ENCODE peak calls at places on chromosomes 16 and 17, in five cellular contexts. L is CD8-positive, alpha-beta memory T cell; J is HCT116; K is breast epithelium; E is neural progenitor cell. W is an unnamed sample. For H3K27me3, the result is how much of the 10 kb centered on the place peaks cover.

GRCh38 chr17:12590417-12590816 is 75.3 kb upstream of the MYOCD start:
- DNase-seq in K (no peak), J (no peak), E (no peak), L (no peak), W (no peak)

GRCh38 chr17:72714357-72714966 is 378.0 kb downstream of the SLC39A11 start:
- DNase-seq in J (no peak), K (no peak), L (no peak), E (no peak), W (no peak)

GRCh38 chr17:7888184-7888920 is at the start of gene CHD3:
- DNase-seq in E (peak), K (peak), L (peak), J (no peak), W (no peak)

GRCh38 chr17:74960739-74961342 is 11.7 kb downstream of the HID1 start:
- DNase-seq in E (peak), J (peak), L (peak), K (no peak), W (no peak)

GRCh38 chr17:6517017-6517416 is 39.3 kb downstream of the PITPNM3 start:
- DNase-seq in J (no peak), K (no peak), E (no peak), L (no peak), W (no peak)

GRCh38 chr17:70366421-70366820 is 197.1 kb downstream of the KCNJ2 start:
- DNase-seq in J (no peak), K (no peak), L (no peak), E (no peak), W (no peak)

GRCh38 chr17:79927688-79928501 is 88.7 kb upstream of the CBX4 start:
- DNase-seq in J (no peak), K (no peak), L (no peak), E (no peak), W (no peak)

GRCh38 chr17:82779541-82779940 is 27.7 kb downstream of the TBCD start:
- DNase-seq in E (no peak), K (no peak), L (no peak), J (no peak), W (no peak)

GRCh38 chr17:35460354-35460851 is 11.8 kb upstream of the SLFN13 start:
- DNase-seq in J (peak), K (peak), E (peak), L (peak), W (peak)

GRCh38 chr17:72334205-72334604 is 213.4 kb downstream of the SOX9 start:
- DNase-seq in L (no peak), E (no peak), J (no peak), K (no peak), W (no peak)

GRCh38 chr17:51650202-51650601 is 389.9 kb downstream of the UTP18 start:
- DNase-seq in E (no peak), K (no peak), J (no peak), L (no peak), W (no peak)

GRCh38 chr17:74924250-74924948 is at the start of gene OTOP2:
- DNase-seq in E (peak), K (no peak), L (no peak), J (no peak), W (no peak)

GRCh38 chr17:57135748-57136342 is 50.8 kb downstream of the AKAP1 start:
- DNase-seq in E (no peak), J (no peak), L (no peak), K (no peak), W (no peak)

GRCh38 chr17:71276071-71276470 is 844.7 kb upstream of the SOX9 start:
- DNase-seq in K (no peak), J (no peak), L (no peak), E (no peak), W (no peak)

GRCh38 chr17:80460286-80460881 is 16.0 kb downstream of the NPTX1 start:
- DNase-seq in L (no peak), K (no peak), E (no peak), J (no peak), W (no peak)

GRCh38 chr17:676060-676745 is 38.4 kb downstream of the VPS53 start:
- DNase-seq in E (no peak), K (peak), J (no peak), L (no peak), W (no peak)

GRCh38 chr17:57257213-57257873 is 1.0 kb downstream of the MSI2 start:
- DNase-seq in L (peak), J (no peak), K (no peak), E (peak), W (no peak)

GRCh38 chr17:9226794-9227135 is 205.5 kb downstream of the NTN1 start:
- DNase-seq in L (no peak), J (no peak), E (no peak), K (no peak), W (no peak)

GRCh38 chr17:31918701-31919128 is 17.2 kb upstream of the UTP6 start:
- DNase-seq in L (no peak), J (no peak), K (no peak), E (peak), W (no peak)

GRCh38 chr17:76273923-76274558 is 8.9 kb downstream of the UBALD2 start:
- DNase-seq in L (no peak), E (no peak), J (no peak), K (no peak), W (no peak)

GRCh38 chr17:72421128-72422092 is 300.6 kb downstream of the SOX9 start:
- DNase-seq in K (peak), L (no peak), E (no peak), J (peak), W (no peak)

GRCh38 chr16:80573700-80574120 is 32.9 kb downstream of the DYNLRB2 start:
- DNase-seq in K (no peak), J (no peak), E (no peak), L (no peak), W (no peak)

GRCh38 chr17:18959845-18960240 is 7.9 kb downstream of the SLC5A10 start:
- DNase-seq in K (no peak), E (no peak), L (no peak), J (no peak), W (no peak)

GRCh38 chr16:66304961-66305360 is 61.5 kb upstream of the CDH5 start:
- DNase-seq in J (no peak), L (no peak), K (no peak), E (no peak), W (no peak)

GRCh38 chr17:43431741-43432523 is 33.1 kb downstream of the ARL4D start:
- DNase-seq in J (no peak), K (no peak), L (no peak), E (peak), W (no peak)

GRCh38 chr16:88993006-88993787 is 16.2 kb upstream of the CBFA2T3 start:
- DNase-seq in K (no peak), E (peak), L (no peak), J (no peak), W (no peak)

GRCh38 chr16:83626676-83627075 is 181.1 kb upstream of the HSBP1 start:
- DNase-seq in J (no peak), K (no peak), L (no peak), E (no peak), W (no peak)

GRCh38 chr17:43907425-43907981 is at the start of gene MPP2:
- DNase-seq in L (peak), J (peak), K (peak), E (peak), W (no peak)

GRCh38 chr16:67470314-67470713 is 10.6 kb downstream of the ATP6V0D1 start:
- DNase-seq in E (no peak), J (no peak), K (peak), L (no peak), W (no peak)

GRCh38 chr17:32621612-32622312 is 135.0 kb downstream of the CDK5R1 start:
- DNase-seq in E (peak), K (no peak), J (no peak), L (no peak), W (peak)

GRCh38 chr17:70622382-70623260 is 453.3 kb downstream of the KCNJ2 start:
- DNase-seq in L (no peak), J (peak), K (no peak), E (peak), W (peak)

GRCh38 chr17:63116967-63117366 is 150.9 kb downstream of the TANC2 start:
- DNase-seq in L (no peak), E (peak), J (no peak), K (no peak), W (no peak)

GRCh38 chr16:80687606-80688005 is 116.8 kb downstream of the CDYL2 start:
- DNase-seq in E (no peak), L (no peak), J (no peak), K (no peak), W (no peak)

GRCh38 chr16:11862489-11862888 is 11.1 kb upstream of the RSL1D1 start:
- DNase-seq in J (no peak), K (no peak), E (no peak), L (no peak), W (no peak)

GRCh38 chr17:76382305-76382802 is 2.1 kb upstream of the SPHK1 start:
- DNase-seq in J (no peak), K (peak), E (peak), L (no peak), W (no peak)

GRCh38 chr16:75251280-75252048 is at the start of gene BCAR1:
- DNase-seq in K (peak), E (peak), J (no peak), L (no peak), W (no peak)

GRCh38 chr16:69327585-69328310 is 2.6 kb downstream of the PDF start:
- DNase-seq in L (no peak), E (no peak), K (no peak), J (no peak), W (no peak)
- H3K27ac ChIP-seq in L (no peak), E (no peak), K (no peak), J (no peak), W (no peak)

GRCh38 chr16:22181426-22181825 is 19.1 kb downstream of the SDR42E2 start:
- DNase-seq in E (no peak), K (no peak), L (no peak), J (no peak), W (no peak)

GRCh38 chr16:22181843-22182242 is 19.5 kb downstream of the SDR42E2 start:
- DNase-seq in E (no peak), K (no peak), L (no peak), J (no peak), W (no peak)

GRCh38 chr16:22174642-22175041 is 12.3 kb downstream of the SDR42E2 start:
- DNase-seq in J (no peak), K (no peak), L (no peak), E (no peak), W (no peak)

GRCh38 chr16:22183335-22183734 is 21.0 kb downstream of the SDR42E2 start:
- DNase-seq in J (no peak), K (no peak), E (no peak), L (no peak), W (no peak)

DNA sequence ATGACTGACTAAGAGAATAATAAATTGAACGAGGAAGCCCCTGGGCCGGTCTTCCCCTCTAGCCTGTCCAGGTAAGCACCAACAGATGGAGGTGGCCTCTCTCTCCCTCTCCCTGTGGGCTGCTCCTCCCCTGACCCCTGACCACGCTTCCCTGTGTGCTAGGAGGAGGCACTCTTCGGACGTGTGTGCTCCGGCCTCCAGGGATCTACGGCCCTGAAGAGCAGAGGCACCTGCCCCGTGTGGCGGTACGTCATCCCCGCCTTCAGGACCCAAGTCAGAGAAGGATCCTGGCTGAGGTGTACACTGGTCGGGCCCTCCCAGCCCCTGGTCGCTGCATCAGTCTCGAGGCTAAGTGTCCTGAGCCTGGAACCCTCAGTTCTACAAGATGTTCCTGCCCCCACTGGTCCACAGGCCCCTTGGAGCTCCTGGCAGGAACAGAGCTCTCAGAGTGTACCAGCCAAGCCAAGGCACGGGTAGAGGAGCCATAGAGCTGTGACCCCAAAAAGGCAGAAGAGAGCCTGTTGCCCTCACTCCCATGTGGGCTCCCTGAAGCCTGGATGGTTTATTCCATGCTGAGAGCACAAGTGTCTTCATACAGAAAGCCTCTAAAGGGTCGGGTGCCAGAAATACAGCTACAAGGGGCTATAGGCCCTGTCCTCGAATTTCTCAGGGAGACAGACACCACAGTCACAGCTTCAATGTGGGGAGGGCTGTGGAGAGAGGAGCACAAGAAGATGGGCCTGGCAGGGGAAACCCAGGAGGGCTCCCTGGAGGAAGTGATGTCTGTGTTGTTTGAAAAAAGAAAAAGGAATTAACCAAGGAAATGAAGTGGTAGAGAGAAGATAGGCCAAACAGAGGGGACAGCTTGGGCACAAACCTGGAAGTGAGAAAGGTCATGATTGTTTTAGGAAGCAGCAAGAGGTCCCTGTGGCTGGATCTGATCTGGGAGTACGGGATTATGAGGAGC is 15.9 kb downstream of the SDR42E2 start:
- DNase-seq in K (no peak), E (no peak), J (no peak), L (no peak), W (no peak)
- H3K4me3 ChIP-seq in K (no peak), E (no peak), J (no peak), L (no peak), W (no peak)

DNA sequence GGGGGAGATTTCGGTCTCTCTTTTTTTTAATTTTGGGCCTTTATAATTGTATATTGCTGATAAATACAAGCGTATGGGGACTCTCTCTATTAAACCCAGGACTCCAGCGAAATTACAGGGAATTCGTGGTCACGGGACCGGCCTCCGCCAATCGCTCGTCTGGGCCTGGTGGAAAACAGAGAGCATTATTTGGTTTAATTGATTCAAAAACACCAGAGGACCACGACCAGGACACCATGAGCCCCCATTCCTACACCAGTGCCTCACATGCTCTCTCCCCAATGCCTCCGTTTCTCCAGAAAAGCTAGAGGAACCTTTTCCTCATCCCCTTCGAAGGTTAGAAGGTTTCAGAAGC is at the start of gene HOXB2:
- DNase-seq in E (no peak), L (peak), K (no peak), J (no peak), W (no peak)
- H3K27me3 ChIP-seq in E (half or more), L (under half), K (under half), J (under half), W (half or more)

DNA sequence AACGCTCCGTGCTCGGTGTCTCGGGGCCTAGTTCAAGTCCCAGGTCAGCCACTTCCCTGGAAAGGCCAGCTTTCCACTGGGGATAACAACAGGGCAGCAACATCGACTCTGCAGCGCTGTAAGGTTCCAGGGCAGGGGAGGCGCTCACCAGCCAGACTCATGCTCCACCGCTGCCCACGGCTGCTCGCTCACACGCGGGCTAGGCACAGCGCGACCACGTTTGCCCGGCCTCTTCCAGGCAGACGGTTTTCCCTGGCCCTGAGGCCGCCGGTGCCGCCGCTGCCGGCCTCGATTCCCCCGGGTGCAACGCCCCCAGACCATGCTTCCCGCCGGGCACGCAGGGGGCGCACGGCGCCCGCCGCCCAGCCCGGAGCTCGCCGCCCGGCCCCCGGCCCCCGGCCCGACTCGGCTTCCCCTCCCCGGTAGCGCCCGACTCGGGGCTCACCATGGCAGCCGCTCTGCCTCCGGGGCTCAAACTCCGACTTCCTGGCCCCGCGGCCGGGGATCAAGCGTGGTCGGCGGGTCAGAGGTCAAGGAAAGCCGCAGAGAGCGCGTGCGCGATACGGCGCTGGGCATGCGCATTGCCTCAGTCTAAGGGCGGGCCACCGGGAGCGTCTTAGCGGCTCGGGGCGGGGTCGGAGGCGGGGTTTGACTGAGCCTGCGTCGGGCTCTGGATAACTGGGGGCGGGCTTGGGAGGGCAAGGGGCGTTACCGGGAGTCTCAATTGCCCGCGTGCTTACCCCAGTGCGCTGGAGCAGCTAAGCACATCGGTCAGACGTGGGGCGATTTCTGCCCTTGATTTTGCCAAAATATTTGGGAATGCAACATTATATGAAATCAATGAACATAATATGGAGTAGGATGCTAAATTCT is at the start of gene PAM16:
- DNase-seq in L (peak), K (peak), E (peak), J (peak), W (peak)
- H3K27ac ChIP-seq in L (peak), K (peak), E (no peak), J (peak), W (no peak)

GRCh38 chr17:81517009-81517338 is 4.4 kb upstream of the ACTG1 start:
- DNase-seq in K (no peak), E (no peak), J (no peak), L (no peak), W (no peak)
- H3K4me3 ChIP-seq in K (peak), E (no peak), J (no peak), L (no peak), W (no peak)

DNA sequence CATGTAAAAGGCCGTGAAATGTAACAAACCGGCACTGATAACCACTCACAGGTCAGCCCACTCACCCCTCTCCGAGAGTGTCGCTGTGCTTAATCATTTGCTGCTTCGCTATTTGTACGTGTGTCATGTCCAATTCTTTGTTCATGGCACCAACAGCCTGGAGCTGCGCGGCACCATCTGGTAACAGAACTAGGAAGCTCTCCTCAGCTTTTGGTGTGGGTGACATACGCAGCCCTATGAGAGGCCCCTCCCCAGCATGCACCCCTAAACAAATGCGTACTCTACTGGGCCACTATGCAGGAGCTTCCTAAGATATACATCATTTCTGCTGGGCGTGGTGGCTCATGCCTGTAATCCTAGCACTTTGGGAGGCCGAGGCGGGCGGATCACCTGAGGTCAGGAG is 2.3 kb upstream of the PECAM1 start:
- DNase-seq in J (no peak), K (no peak), L (peak), E (no peak), W (no peak)
- H3K27me3 ChIP-seq in J (under half), K (under half), L (under half), E (under half), W (under half)

DNA sequence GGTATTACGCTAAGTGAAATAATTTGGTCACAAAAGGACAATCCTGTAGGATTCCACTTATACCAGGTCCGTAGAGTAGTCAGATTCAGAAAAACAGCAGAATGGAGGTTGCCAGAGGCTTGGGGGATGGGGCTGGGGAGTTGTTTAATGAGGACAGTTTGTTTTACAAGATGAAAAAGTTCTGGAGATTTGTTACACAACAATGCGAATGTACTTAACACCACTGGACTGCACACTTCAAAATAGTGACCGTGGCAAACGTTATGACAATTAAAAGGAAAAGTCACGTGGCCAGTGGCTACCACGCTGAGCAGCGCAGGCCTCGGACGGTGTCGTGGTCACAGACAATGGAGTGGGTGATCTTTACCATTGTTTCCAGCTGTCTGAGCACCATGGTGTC is 338.1 kb downstream of the SEC14L1 start:
- DNase-seq in L (no peak), J (no peak), K (no peak), E (peak), W (no peak)
- H3K27ac ChIP-seq in L (no peak), J (no peak), K (peak), E (no peak), W (no peak)

DNA sequence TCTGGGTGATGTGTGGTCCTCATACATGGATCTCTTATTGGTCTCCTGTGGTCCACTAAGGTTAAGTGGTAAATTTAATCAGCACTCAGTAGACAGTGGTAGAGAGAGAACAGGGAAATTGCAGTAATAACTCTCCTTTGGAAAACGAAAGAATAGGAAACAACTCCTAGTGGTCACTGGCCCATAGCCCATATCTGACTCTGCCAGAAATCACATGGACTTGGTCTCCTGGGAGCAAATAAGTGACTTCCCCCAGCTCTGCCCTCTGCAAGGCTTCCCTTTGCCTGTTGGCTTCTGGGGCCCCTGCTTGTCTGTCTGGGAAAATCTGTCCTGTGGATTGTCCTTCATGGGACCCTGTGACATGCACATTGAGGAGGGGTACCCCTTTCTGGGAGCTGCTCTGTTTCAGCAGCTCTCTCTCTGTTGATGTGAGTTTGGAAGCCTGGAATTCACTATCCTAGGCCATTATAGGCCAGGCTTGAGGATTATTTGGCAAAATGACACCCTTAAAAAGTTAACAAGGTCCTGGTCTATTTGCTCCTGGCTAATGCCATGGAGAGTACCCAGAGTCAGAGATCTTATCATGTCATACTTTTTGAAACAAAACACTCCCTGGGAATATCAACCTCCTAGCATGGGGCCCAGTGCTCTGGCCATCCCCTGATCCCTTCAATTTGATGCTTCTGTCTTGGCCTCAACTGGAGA is 58.0 kb upstream of the HNF1B start:
- DNase-seq in E (no peak), J (no peak), L (no peak), K (no peak), W (no peak)
- H3K4me3 ChIP-seq in E (no peak), J (no peak), L (no peak), K (no peak), W (no peak)